ENCODE peak calls at places on chromosome 18, in four cellular contexts. X is A549, K is HepG2, W is WTC11. G is an unnamed sample.
A peak's percentile ranks its signal among the peaks of the same experiment; 100 is the strongest.

GRCh38 chr18:48893559-48894265 is 57.1 kb downstream of the SMAD7 start:
- DNase-seq in W (no peak), X (no peak), K (peak; percentile 93), G (no peak)

GRCh38 chr18:31603335-31603734 is 11.7 kb downstream of the TTR start:
- DNase-seq in W (no peak), K (no peak), X (no peak), G (no peak)

GRCh38 chr18:10119991-10120390 is 206.2 kb downstream of the VAPA start:
- DNase-seq in W (no peak), K (no peak), X (no peak), G (no peak)

GRCh38 chr18:45962461-45962860 is 4.7 kb downstream of the EPG5 start:
- DNase-seq in W (no peak), K (peak; percentile 45), X (no peak), G (no peak)

GRCh38 chr18:77316013-77316412 is 66.4 kb downstream of the GALR1 start:
- DNase-seq in W (no peak), K (no peak), X (no peak), G (no peak)

GRCh38 chr18:33839452-33840225 is 261.6 kb downstream of the ASXL3 start:
- DNase-seq in K (peak; percentile 55), W (no peak), X (peak; percentile 33), G (peak; percentile 38)

GRCh38 chr18:29181151-29181901 is 1004.4 kb upstream of the CDH2 start:
- DNase-seq in W (no peak), K (no peak), X (peak; percentile 15), G (no peak)

GRCh38 chr18:22689711-22690110 is 243.4 kb upstream of the RBBP8 start:
- DNase-seq in W (no peak), K (no peak), X (no peak), G (no peak)

GRCh38 chr18:13500891-13501887 is 225.2 kb downstream of the FAM210A start:
- DNase-seq in W (no peak), X (peak; percentile 50), K (no peak), G (no peak)

GRCh38 chr18:13500227-13500865 is 226.0 kb downstream of the FAM210A start:
- DNase-seq in W (peak; percentile 45), X (peak; percentile 40), K (peak; percentile 8), G (no peak)

GRCh38 chr18:13503839-13504238 is 222.5 kb downstream of the FAM210A start:
- DNase-seq in K (no peak), W (no peak), X (no peak), G (no peak)

GRCh38 chr18:13502585-13502984 is 223.8 kb downstream of the FAM210A start:
- DNase-seq in K (no peak), X (no peak), W (no peak), G (no peak)

GRCh38 chr18:13501896-13502295 is 224.5 kb downstream of the FAM210A start:
- DNase-seq in W (no peak), X (no peak), K (no peak), G (no peak)
- TF ChIP-seq HMGXB4 in W (no peak), X (no peak), K (no peak), G (no peak)

GRCh38 chr18:3647636-3648035 is 197.7 kb downstream of the TGIF1 start:
- DNase-seq in K (no peak), W (no peak), X (no peak), G (no peak)

GRCh38 chr18:3648695-3649094 is 198.7 kb downstream of the TGIF1 start:
- DNase-seq in W (no peak), X (no peak), K (no peak), G (no peak)

GRCh38 chr18:3649559-3650426 is 199.8 kb downstream of the TGIF1 start:
- DNase-seq in W (no peak), K (peak; percentile 73), X (peak; percentile 92), G (no peak)

GRCh38 chr18:3649135-3649558 is 199.2 kb downstream of the TGIF1 start:
- DNase-seq in X (no peak), W (no peak), K (no peak), G (no peak)

DNA sequence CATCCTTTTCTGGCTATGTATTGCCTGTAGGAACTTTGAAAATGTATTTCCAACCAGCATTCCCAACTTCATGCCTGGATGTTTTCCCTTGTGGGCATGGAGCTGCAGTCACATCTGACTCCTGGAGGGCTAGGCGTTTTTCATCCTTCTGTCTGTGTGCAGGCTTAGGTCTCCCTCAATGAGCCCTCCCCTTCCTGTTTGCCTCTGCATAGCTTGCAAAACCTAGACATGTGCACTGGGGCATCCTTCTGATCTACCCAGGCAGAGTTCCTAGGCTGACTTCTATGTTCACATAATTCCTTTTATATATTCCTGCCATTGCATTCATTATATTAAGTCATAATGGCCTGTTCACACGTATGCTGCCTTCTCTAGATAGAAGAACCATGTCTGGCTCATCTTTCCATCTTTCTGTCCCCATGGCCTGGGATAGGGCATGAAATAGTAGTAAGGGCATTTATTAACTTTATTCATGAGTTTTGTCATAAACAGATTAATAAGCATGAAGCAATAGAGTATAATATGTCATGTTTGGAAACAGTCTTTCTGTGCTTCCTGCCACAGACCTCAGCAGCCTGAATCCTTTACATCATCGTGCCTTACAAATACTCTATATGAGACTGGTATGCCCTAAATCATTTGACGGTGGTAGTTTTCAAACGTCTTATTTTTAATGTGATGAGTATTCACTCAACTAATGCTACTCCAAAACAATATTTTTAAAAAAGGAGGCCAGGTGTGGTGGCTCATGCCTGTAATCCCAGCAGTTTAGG is 195.6 kb downstream of the TGIF1 start:
- DNase-seq in K (no peak), W (no peak), X (no peak), G (no peak)
- TF ChIP-seq HMGXB4 in K (no peak), W (no peak), X (no peak), G (no peak)

GRCh38 chr18:59502899-59503245 is 143.8 kb upstream of the LMAN1 start:
- DNase-seq in X (no peak), K (no peak), W (no peak), G (no peak)

GRCh38 chr18:59505311-59505710 is 146.2 kb upstream of the LMAN1 start:
- DNase-seq in K (no peak), W (no peak), X (no peak), G (no peak)

GRCh38 chr18:59501876-59502221 is 142.8 kb upstream of the LMAN1 start:
- DNase-seq in X (no peak), W (no peak), K (no peak), G (no peak)

GRCh38 chr18:59500765-59501164 is 141.7 kb upstream of the LMAN1 start:
- DNase-seq in X (no peak), K (no peak), W (no peak), G (no peak)

GRCh38 chr18:59502222-59502898 is 143.3 kb upstream of the LMAN1 start:
- DNase-seq in K (no peak), W (no peak), X (no peak), G (no peak)
- TF ChIP-seq HMGXB4 in K (no peak), W (no peak), X (no peak), G (no peak)

GRCh38 chr18:26780520-26781325 is 84.8 kb downstream of the AQP4 start:
- DNase-seq in K (no peak), X (no peak), W (no peak), G (no peak)

GRCh38 chr18:26772691-26773090 is 92.8 kb downstream of the AQP4 start:
- DNase-seq in W (no peak), K (no peak), X (no peak), G (no peak)

GRCh38 chr18:26778054-26778393 is 87.5 kb downstream of the AQP4 start:
- DNase-seq in X (no peak), W (no peak), K (no peak), G (no peak)

GRCh38 chr18:26771524-26771923 is 94.0 kb downstream of the AQP4 start:
- DNase-seq in X (peak; percentile 17), W (peak; percentile 35), K (peak; percentile 6), G (no peak)

GRCh38 chr18:26777316-26778053 is 88.0 kb downstream of the AQP4 start:
- DNase-seq in W (no peak), X (no peak), K (no peak), G (no peak)
- TF ChIP-seq HMGXB4 in W (no peak), X (no peak), K (no peak), G (no peak)

GRCh38 chr18:57397440-57397839 is 37.7 kb upstream of the ONECUT2 start:
- DNase-seq in K (no peak), X (peak; percentile 47), W (no peak), G (peak; percentile 2)
- TF ChIP-seq HMGXB4 in K (no peak), X (no peak), W (no peak), G (no peak)

GRCh38 chr18:7955175-7955574 is 388.1 kb downstream of the PTPRM start:
- DNase-seq in X (no peak), W (no peak), K (no peak), G (no peak)

GRCh38 chr18:7946724-7947377 is 379.7 kb downstream of the PTPRM start:
- DNase-seq in W (no peak), K (no peak), X (peak; percentile 79), G (no peak)

GRCh38 chr18:7954229-7954628 is 387.1 kb downstream of the PTPRM start:
- DNase-seq in K (no peak), X (no peak), W (no peak), G (no peak)

GRCh38 chr18:7953085-7953958 is 386.2 kb downstream of the PTPRM start:
- DNase-seq in X (no peak), K (no peak), W (no peak), G (no peak)

DNA sequence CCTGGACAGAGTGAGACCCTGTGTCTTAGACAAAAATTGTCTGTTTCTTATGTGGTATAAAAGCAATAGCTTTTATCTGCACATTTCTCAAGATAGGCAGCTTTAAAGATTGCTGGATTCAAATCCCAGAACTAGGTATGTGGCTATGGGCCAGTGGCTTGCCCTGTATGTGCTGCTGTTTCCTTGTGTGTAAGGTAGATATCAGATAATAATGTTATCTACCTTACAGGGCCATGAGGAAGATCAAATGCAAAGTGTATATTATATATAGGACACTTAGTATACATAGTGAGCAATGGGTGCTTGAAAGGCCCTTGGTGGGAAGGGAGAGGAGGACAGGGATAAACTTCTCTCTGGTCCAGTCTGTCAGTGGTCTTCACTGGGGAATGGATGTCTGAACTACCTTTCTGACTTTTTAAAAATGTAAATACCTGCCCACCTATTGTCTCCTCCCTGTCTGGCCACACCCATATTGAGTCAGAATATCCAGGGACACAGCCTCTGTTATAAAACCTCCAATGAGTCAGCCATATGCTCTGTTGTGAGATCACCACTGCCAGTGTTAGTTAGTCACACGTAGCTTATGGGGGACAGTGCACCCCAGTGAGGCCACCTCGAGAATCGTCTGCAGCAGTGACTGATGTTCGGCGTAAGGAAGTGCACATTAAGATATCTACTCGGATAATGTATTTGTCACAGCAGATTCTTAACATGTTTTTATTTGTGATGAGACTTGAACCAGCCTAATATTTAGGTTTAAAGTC is 383.4 kb downstream of the PTPRM start:
- DNase-seq in K (peak; percentile 20), W (no peak), X (peak; percentile 85), G (peak; percentile 18)
- TF ChIP-seq HMGXB4 in K (no peak), W (no peak), X (no peak), G (no peak)

GRCh38 chr18:23718243-23718720 is 29.0 kb downstream of the LAMA3 start:
- DNase-seq in K (no peak), X (no peak), W (no peak), G (peak; percentile 49)
- TF ChIP-seq HMGXB4 in K (no peak), X (no peak), W (no peak), G (no peak)

GRCh38 chr18:63312731-63313408 is 6.7 kb downstream of the BCL2 start:
- DNase-seq in W (no peak), K (no peak), X (no peak), G (no peak)
- TF ChIP-seq HMGXB4 in W (no peak), K (no peak), X (no peak), G (no peak)

G was measured in K562.